ENCODE peak calls at places on chromosomes 1 and 21, in seven cellular contexts. X is GM23338; H is neural crest cell; I is stimulated activated CD4-positive, alpha-beta T cell treated with anti-CD3 and anti-CD28 coated beads, Interleukin-15, amount 100 ng/mL, for 24 hours; R is activated naive CD8-positive, alpha-beta T cell treated with anti-CD3 and anti-CD28 coated beads, Interleukin-2, amount 10 ng/mL, durations not matched to agents 7 days and 5 days; P is NCI-H1436; Z is mesothelial cell of epicardium. C is an unnamed sample.

GRCh38 chr21:39348040-39348354 is 891 bp downstream of the HMGN1 start:
- DNase-seq in R (no peak), H (no peak), X (no peak), P (no peak), I (no peak), Z (no peak), C (no peak)

GRCh38 chr1:156616463-156616862 is 2.8 kb upstream of the HAPLN2 start:
- DNase-seq in P (no peak), H (peak), R (no peak), I (no peak), X (no peak), Z (peak), C (no peak)

GRCh38 chr1:17742590-17742989 is 12.5 kb upstream of the ACTL8 start:
- DNase-seq in Z (peak), P (no peak), H (no peak), I (no peak), R (no peak), X (no peak), C (no peak)

GRCh38 chr21:30518876-30519275 is 16.9 kb upstream of the KRTAP19-5 start:
- DNase-seq in R (no peak), P (no peak), X (no peak), Z (no peak), I (no peak), H (no peak), C (no peak)

GRCh38 chr1:202221911-202222909 is 28.6 kb downstream of the LGR6 start:
- DNase-seq in P (peak), X (no peak), Z (peak), I (no peak), R (no peak), H (no peak), C (no peak)

GRCh38 chr1:31214316-31215082 is 25.2 kb downstream of the NKAIN1 start:
- DNase-seq in R (no peak), I (no peak), Z (no peak), P (no peak), X (peak), H (peak), C (no peak)

GRCh38 chr21:31897311-31897710 is 24.5 kb downstream of the HUNK start:
- DNase-seq in Z (no peak), H (no peak), X (no peak), P (no peak), I (no peak), R (no peak), C (no peak)

GRCh38 chr1:33971018-33971710 is 107.3 kb downstream of the HMGB4 start:
- DNase-seq in H (no peak), X (peak), Z (no peak), I (no peak), R (no peak), P (no peak), C (no peak)

GRCh38 chr1:26285366-26286063 is 5.6 kb downstream of the SH3BGRL3 start:
- DNase-seq in X (peak), I (peak), Z (no peak), P (peak), H (peak), R (peak), C (peak)

GRCh38 chr1:68464891-68465290 is 15.1 kb upstream of the RPE65 start:
- DNase-seq in R (no peak), P (no peak), I (no peak), H (no peak), Z (no peak), X (peak), C (no peak)

GRCh38 chr1:107963601-107964396 is 1.2 kb downstream of the VAV3 start:
- DNase-seq in I (peak), R (peak), H (peak), P (no peak), X (peak), Z (no peak), C (peak)

GRCh38 chr1:41454406-41454805 is 30.1 kb downstream of the EDN2 start:
- DNase-seq in H (peak), Z (no peak), P (no peak), I (no peak), R (no peak), X (no peak), C (no peak)

GRCh38 chr21:35791541-35792335 is 268.6 kb downstream of the SETD4 start:
- DNase-seq in R (no peak), X (no peak), I (no peak), Z (no peak), H (no peak), P (no peak), C (no peak)

GRCh38 chr1:55259906-55260608 is 44.9 kb upstream of the USP24 start:
- DNase-seq in Z (no peak), R (no peak), H (no peak), I (no peak), P (no peak), X (no peak), C (peak)

GRCh38 chr1:93021539-93022134 is 57.4 kb upstream of the MTF2 start:
- DNase-seq in P (peak), H (no peak), I (no peak), X (peak), Z (no peak), R (no peak), C (peak)

GRCh38 chr1:9755441-9755995 is 68.2 kb downstream of the CLSTN1 start:
- DNase-seq in Z (no peak), P (no peak), R (no peak), X (no peak), H (no peak), I (no peak), C (no peak)

GRCh38 chr1:228548788-228549187 is 61.6 kb downstream of the RNF187 start:
- DNase-seq in P (no peak), H (no peak), R (no peak), X (peak), Z (no peak), I (no peak), C (no peak)

C was measured in GM06990.